ENCODE peak calls at places on chromosome 16, in six cellular contexts. M, Y, B, I, X and U are unnamed samples.

GRCh38 chr16:29898786-29899515 is 399 bp downstream of the SEZ6L2 start:
- DNase-seq in M (peak), Y (no peak), B (peak), I (no peak), X (no peak), U (no peak)

GRCh38 chr16:1941162-1941923 is 1.7 kb downstream of the MSRB1 start:
- DNase-seq in M (peak), Y (no peak), B (no peak), I (no peak), X (no peak), U (no peak)

GRCh38 chr16:51310159-51310558 is 159.1 kb upstream of the SALL1 start:
- DNase-seq in M (no peak), Y (no peak), B (no peak), I (no peak), X (no peak), U (no peak)

GRCh38 chr16:77961811-77962210 is 60.5 kb upstream of the CLEC3A start:
- DNase-seq in M (peak), Y (no peak), B (no peak), I (no peak), X (no peak), U (no peak)

GRCh38 chr16:29815032-29815721 is 775 bp upstream of the PAGR1 start:
- DNase-seq in M (no peak), Y (no peak), B (no peak), I (no peak), X (no peak), U (no peak)

GRCh38 chr16:56294599-56294998 is 103.3 kb downstream of the GNAO1 start:
- DNase-seq in M (peak), Y (no peak), B (no peak), I (peak), X (peak), U (no peak)

GRCh38 chr16:14640538-14640937 is 7.8 kb downstream of the BFAR start:
- DNase-seq in M (no peak), Y (no peak), B (no peak), I (no peak), X (no peak), U (no peak)

GRCh38 chr16:50909831-50910697 is 168.2 kb downstream of the CYLD start:
- DNase-seq in M (no peak), Y (no peak), B (no peak), I (no peak), X (no peak), U (no peak)

GRCh38 chr16:53614346-53614745 is 89.3 kb downstream of the RPGRIP1L start:
- DNase-seq in M (no peak), Y (no peak), B (no peak), I (no peak), X (no peak), U (no peak)

GRCh38 chr16:8669481-8669880 is 4.9 kb upstream of the ABAT start:
- DNase-seq in M (no peak), Y (no peak), B (no peak), I (no peak), X (no peak), U (no peak)

GRCh38 chr16:83068686-83069085 is 441.9 kb downstream of the CDH13 start:
- DNase-seq in M (peak), Y (no peak), B (no peak), I (peak), X (no peak), U (no peak)

GRCh38 chr16:47729701-47730100 is 268.6 kb downstream of the PHKB start:
- DNase-seq in M (no peak), Y (no peak), B (no peak), I (no peak), X (no peak), U (no peak)

GRCh38 chr16:4613636-4614570 is 785 bp downstream of the UBALD1 start:
- DNase-seq in M (peak), Y (no peak), B (no peak), I (no peak), X (no peak), U (no peak)

GRCh38 chr16:1698680-1699079 is 7.3 kb upstream of the MAPK8IP3 start:
- DNase-seq in M (no peak), Y (no peak), B (no peak), I (no peak), X (no peak), U (no peak)

GRCh38 chr16:80899804-80900592 is 95.6 kb upstream of the CDYL2 start:
- DNase-seq in M (peak), Y (no peak), B (peak), I (peak), X (peak), U (peak)

GRCh38 chr16:72203401-72203800 is 31.4 kb upstream of the PMFBP1 start:
- DNase-seq in M (peak), Y (no peak), B (no peak), I (peak), X (no peak), U (peak)

GRCh38 chr16:85479972-85480726 is 133.0 kb upstream of the GSE1 start:
- DNase-seq in M (no peak), Y (no peak), B (no peak), I (no peak), X (no peak), U (no peak)

GRCh38 chr16:4298761-4299522 is 16.9 kb upstream of the GLIS2 start:
- DNase-seq in M (peak), Y (no peak), B (no peak), I (peak), X (peak), U (peak)